ENCODE peak calls at places on chromosomes 1 and 21, in five cellular contexts. H is CD8-positive, alpha-beta T cell; V is lung; X is tibial nerve; I is OCI-LY7. R is an unnamed sample.

GRCh38 chr21:44258056-44258725 is 3.5 kb downstream of the DNMT3L start:
- DNase-seq in H (no peak), V (no peak), X (no peak), I (no peak), R (no peak)

GRCh38 chr1:161787355-161787754 is 21.2 kb downstream of the ATF6 start:
- DNase-seq in H (no peak), V (no peak), X (no peak), I (no peak), R (no peak)

GRCh38 chr1:202193614-202194327 is at the start of gene LGR6:
- DNase-seq in H (no peak), V (no peak), X (no peak), I (no peak), R (no peak)

GRCh38 chr21:27382404-27382803 is 415.5 kb upstream of the ADAMTS5 start:
- DNase-seq in H (no peak), V (no peak), X (no peak), I (no peak), R (no peak)

GRCh38 chr1:185540295-185540694 is 193.9 kb upstream of the HMCN1 start:
- DNase-seq in H (no peak), V (no peak), X (no peak), I (no peak), R (no peak)

GRCh38 chr1:78831731-78832360 is 174.7 kb downstream of the ADGRL4 start:
- DNase-seq in H (no peak), V (no peak), X (no peak), I (no peak), R (no peak)

GRCh38 chr1:233661376-233662159 is 47.7 kb downstream of the KCNK1 start:
- DNase-seq in H (no peak), V (no peak), X (no peak), I (no peak), R (no peak)

GRCh38 chr1:6803357-6803756 is 18.1 kb downstream of the CAMTA1 start:
- DNase-seq in H (no peak), V (no peak), X (no peak), I (no peak), R (no peak)

GRCh38 chr1:11684070-11684469 is 3.1 kb upstream of the MAD2L2 start:
- DNase-seq in H (no peak), V (no peak), X (no peak), I (no peak), R (no peak)

GRCh38 chr1:233689748-233690254 is 75.9 kb downstream of the KCNK1 start:
- DNase-seq in H (no peak), V (no peak), X (no peak), I (no peak), R (no peak)

GRCh38 chr1:157960773-157961172 is 32.7 kb upstream of the KIRREL1 start:
- DNase-seq in H (no peak), V (no peak), X (no peak), I (peak; percentile 22), R (no peak)

GRCh38 chr1:25011966-25012625 is 82.0 kb upstream of the RUNX3 start:
- DNase-seq in H (no peak), V (no peak), X (no peak), I (no peak), R (no peak)

GRCh38 chr1:222824641-222825040 is 9.8 kb downstream of the DISP1 start:
- DNase-seq in H (no peak), V (no peak), X (no peak), I (no peak), R (no peak)

GRCh38 chr1:222974496-222974895 is 159.7 kb downstream of the DISP1 start:
- DNase-seq in H (no peak), V (no peak), X (no peak), I (no peak), R (no peak)

GRCh38 chr1:166676981-166677380 is 162.3 kb upstream of the POGK start:
- DNase-seq in H (no peak), V (no peak), X (no peak), I (no peak), R (no peak)

GRCh38 chr1:234601217-234602017 is 8.6 kb downstream of the IRF2BP2 start:
- DNase-seq in H (peak; percentile 36), V (no peak), X (no peak), I (peak; percentile 68), R (peak; percentile 56)

GRCh38 chr1:226560243-226560642 is 11.7 kb downstream of the STUM start:
- DNase-seq in H (no peak), V (no peak), X (no peak), I (no peak), R (no peak)

GRCh38 chr1:153688283-153688682 is 9.8 kb downstream of the NPR1 start:
- DNase-seq in H (no peak), V (no peak), X (no peak), I (no peak), R (no peak)

GRCh38 chr1:182703539-182703938 is 19.2 kb upstream of the RGS8 start:
- DNase-seq in H (no peak), V (no peak), X (no peak), I (no peak), R (no peak)

DNA sequence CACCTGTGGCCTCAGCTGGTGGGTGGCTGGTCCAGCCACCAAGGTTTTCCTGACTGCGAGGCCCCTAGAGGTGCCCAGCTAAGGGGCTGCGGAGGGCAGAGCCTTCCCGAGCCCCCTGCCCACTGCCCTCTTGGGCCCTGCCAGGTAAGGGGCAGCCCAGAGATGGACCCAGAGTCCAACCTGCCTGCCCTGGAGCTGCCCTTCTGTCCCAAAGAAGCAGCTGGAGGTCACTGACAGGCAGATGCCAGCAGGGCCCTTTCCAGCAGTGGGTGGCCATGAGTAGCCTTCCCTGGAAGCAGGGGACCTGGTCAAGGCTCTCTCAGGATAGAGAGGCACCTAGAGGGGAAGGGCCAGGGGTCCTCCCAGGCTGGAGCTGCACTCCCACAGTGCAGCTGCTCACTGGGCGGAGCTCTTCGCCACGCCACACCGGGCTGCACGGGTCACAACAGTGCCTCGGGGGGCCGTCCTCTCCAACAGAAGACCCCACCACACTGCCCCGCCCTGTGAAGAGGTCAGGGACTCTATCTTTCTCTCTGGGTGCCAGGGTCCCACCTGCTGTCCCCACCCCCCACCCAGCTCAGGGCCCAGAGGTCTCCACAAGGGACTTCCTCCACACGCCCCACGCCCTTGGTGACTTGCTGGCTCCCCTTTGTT is 10.9 kb upstream of the GNB1 start:
- DNase-seq in H (no peak), V (no peak), X (no peak), I (no peak), R (no peak)
- H3K27ac ChIP-seq in H (no peak overlapping the region), V (no peak overlapping the region), X (no peak overlapping the region), I (no peak overlapping the region), R (no peak overlapping the region)

DNA sequence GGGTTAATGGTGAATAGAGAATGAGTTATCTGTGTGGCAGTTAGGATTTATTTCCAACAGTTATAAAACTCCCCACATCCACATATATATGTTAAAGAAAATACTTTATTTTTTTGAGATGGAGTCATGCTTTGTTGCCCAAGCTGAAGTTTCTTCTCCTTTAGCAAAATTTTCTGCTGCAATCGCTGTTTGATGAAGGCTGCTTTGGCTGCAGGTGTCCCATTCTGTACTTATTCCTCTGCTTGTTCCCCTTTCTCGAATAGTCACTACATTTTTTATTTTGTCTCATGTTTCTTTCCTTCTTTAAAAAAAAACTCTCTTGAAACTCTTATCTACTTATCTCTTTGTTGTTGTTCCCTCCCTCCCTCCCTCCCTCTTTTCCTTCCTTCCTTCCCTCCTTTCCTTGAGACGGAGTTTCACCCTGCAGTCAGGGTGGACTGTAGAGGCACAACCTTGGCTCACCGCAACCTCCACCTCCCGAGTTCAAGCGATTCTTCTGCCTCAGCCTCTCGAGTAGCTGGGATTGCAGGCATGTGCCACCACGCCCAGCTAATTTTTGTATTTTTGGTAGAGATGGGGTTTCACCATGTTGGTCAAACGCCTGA is 10.6 kb downstream of the OR2W3 start:
- DNase-seq in H (no peak), V (no peak), X (no peak), I (no peak), R (no peak)
- H3K4me3 ChIP-seq in H (peak overlapping the region; percentile 34), V (no peak overlapping the region), X (peak overlapping the region; percentile 27), I (no peak overlapping the region), R (peak overlapping the region; percentile 14)

GRCh38 chr1:167936930-167937708 is at the start of gene MPC2:
- DNase-seq in H (peak; percentile 74), V (peak; percentile 71), X (peak; percentile 73), I (peak; percentile 71), R (peak; percentile 67)
- H3K4me1 ChIP-seq in H (peaks cover 29% of the 10 kb centered on the region), V (peaks cover 2% of the 10 kb centered on the region), X (peaks cover 45% of the 10 kb centered on the region), I (peaks cover 22% of the 10 kb centered on the region), R (peaks cover 25% of the 10 kb centered on the region)

GRCh38 chr1:203891950-203892349 is 30.6 kb downstream of the SNRPE start:
- DNase-seq in H (no peak), V (no peak), X (no peak), I (no peak), R (no peak)

GRCh38 chr1:203888807-203889251 is 27.4 kb downstream of the SNRPE start:
- DNase-seq in H (no peak), V (no peak), X (no peak), I (no peak), R (no peak)
- H3K27ac ChIP-seq in H (no peak overlapping the region), V (no peak overlapping the region), X (no peak overlapping the region), I (no peak overlapping the region), R (no peak overlapping the region)

GRCh38 chr1:154955039-154955717 is 721 bp downstream of the PBXIP1 start:
- DNase-seq in H (peak; percentile 92), V (no peak), X (peak; percentile 41), I (peak; percentile 93), R (no peak)

GRCh38 chr1:154957258-154957657 is 1.4 kb upstream of the PBXIP1 start:
- DNase-seq in H (no peak), V (no peak), X (no peak), I (no peak), R (no peak)

GRCh38 chr1:154954541-154954940 is 1.4 kb downstream of the PBXIP1 start:
- DNase-seq in H (no peak), V (no peak), X (no peak), I (no peak), R (no peak)

GRCh38 chr1:154955718-154956513 is at the start of gene PBXIP1:
- DNase-seq in H (peak; percentile 78), V (peak; percentile 90), X (peak; percentile 93), I (peak; percentile 92), R (peak; percentile 89)

DNA sequence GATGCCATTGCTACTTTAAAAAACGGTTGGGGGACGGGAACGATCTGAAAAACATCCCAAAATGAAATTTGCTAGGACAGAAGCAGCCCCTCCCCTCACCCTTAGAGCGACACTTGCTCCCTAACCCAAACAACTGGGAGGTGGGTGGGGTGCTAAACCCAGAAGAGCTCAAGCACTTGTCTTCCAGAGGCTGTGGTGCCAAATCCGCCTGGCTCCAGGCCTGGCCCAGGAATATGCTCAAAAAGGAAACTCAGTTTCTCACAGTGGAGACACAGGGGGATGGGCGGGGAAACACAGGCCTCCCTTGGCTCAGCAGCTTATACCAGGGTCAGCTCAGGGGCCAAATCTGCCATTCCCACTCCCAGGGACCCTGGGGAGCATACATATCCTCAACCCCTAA is 658 bp upstream of the PBXIP1 start:
- DNase-seq in H (no peak), V (no peak), X (peak; percentile 30), I (no peak), R (no peak)
- H3K4me3 ChIP-seq in H (peak overlapping the region; percentile 71), V (peak overlapping the region; percentile 25), X (peak overlapping the region; percentile 59), I (peak overlapping the region; percentile 72), R (peak overlapping the region; percentile 60)

R was measured in right atrium auricular region.